ENCODE peak calls at places on chromosomes 13 and 19, in five cellular contexts. S, E, B, X and R are unnamed samples. For H3K4me1, the result is how much of the 10 kb centered on the place peaks cover.

GRCh38 chr19:13633109-13633508 is 126.8 kb upstream of the CACNA1A start:
- DNase-seq in E (no peak), X (no peak), B (peak), S (no peak), R (no peak)

GRCh38 chr13:32453981-32454380 is 26.1 kb upstream of the N4BP2L1 start:
- DNase-seq in X (no peak), S (no peak), E (no peak), B (no peak), R (no peak)

GRCh38 chr13:60645552-60646138 is 248.6 kb downstream of the TDRD3 start:
- DNase-seq in S (no peak), X (no peak), E (no peak), B (no peak), R (no peak)

GRCh38 chr13:66689037-66689619 is 541.0 kb downstream of the PCDH9 start:
- DNase-seq in B (no peak), S (no peak), X (peak), E (no peak), R (no peak)

GRCh38 chr13:21777166-21777565 is 106.3 kb downstream of the FGF9 start:
- DNase-seq in B (no peak), X (no peak), E (no peak), S (no peak), R (no peak)

GRCh38 chr19:29420482-29421185 is 105.2 kb upstream of the VSTM2B start:
- DNase-seq in X (no peak), E (no peak), S (no peak), B (no peak), R (no peak)

GRCh38 chr13:97411894-97412460 is 22.0 kb upstream of the RAP2A start:
- DNase-seq in X (no peak), S (no peak), B (no peak), E (no peak), R (no peak)

GRCh38 chr13:103698000-103698399 is 631.8 kb upstream of the SLC10A2 start:
- DNase-seq in E (no peak), S (no peak), X (no peak), B (no peak), R (no peak)

GRCh38 chr19:20661150-20661819 is at the start of gene ZNF626:
- DNase-seq in X (peak), S (peak), B (peak), E (peak), R (peak)

GRCh38 chr19:48596679-48597465 is 9.7 kb upstream of the SPACA4 start:
- DNase-seq in S (no peak), E (no peak), B (no peak), X (no peak), R (no peak)

GRCh38 chr19:13788991-13789390 is 6.3 kb upstream of the ZSWIM4 start:
- DNase-seq in X (peak), S (peak), E (no peak), B (no peak), R (no peak)

GRCh38 chr13:40102854-40103253 is 447.4 kb downstream of the COG6 start:
- DNase-seq in B (peak), E (no peak), S (no peak), X (no peak), R (no peak)

GRCh38 chr13:37617162-37617561 is 18.6 kb upstream of the POSTN start:
- DNase-seq in S (no peak), X (no peak), B (no peak), E (no peak), R (no peak)

GRCh38 chr19:58582985-58583384 is 9.8 kb upstream of the MZF1 start:
- DNase-seq in E (no peak), S (no peak), B (no peak), X (no peak), R (no peak)

GRCh38 chr19:28542394-28543243 is 670.3 kb downstream of the UQCRFS1 start:
- DNase-seq in B (no peak), S (no peak), E (no peak), X (peak), R (no peak)

GRCh38 chr19:18589380-18590272 is 1.0 kb downstream of the REX1BD start:
- DNase-seq in B (peak), S (peak), X (peak), E (peak), R (peak)

GRCh38 chr19:39351537-39352037 is 9.4 kb downstream of the SAMD4B start:
- DNase-seq in S (no peak), X (peak), E (no peak), B (no peak), R (no peak)

GRCh38 chr13:22064854-22065646 is 394.2 kb downstream of the FGF9 start:
- DNase-seq in X (no peak), S (no peak), B (no peak), E (no peak), R (no peak)

GRCh38 chr19:41871573-41872383 is 5.3 kb upstream of the CD79A start:
- DNase-seq in X (peak), B (no peak), S (peak), E (no peak), R (no peak)
- H3K4me1 ChIP-seq in X (half or more), B (under half), S (half or more), E (under half), R (under half)

DNA sequence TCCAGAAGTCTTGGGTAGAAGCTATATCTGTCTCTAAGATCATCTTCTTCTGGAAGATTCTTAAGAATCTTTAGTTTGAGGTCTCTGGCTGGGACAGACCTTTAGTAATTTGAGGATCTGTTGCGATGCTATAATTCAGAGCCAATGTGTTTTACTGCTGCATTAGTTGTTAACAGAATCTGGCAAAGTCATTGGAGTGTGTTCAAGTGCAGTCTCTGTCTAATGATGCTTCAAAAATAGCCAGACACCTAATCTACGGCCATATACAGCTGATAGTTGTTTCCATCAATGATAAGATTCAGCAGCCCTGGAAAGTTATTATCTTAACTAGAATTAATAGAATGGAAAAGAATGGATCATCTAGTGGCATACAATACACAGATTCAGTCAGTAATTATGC is 72.6 kb downstream of the CDK8 start:
- DNase-seq in B (no peak), X (no peak), E (no peak), S (no peak), R (no peak)
- H3K4me1 ChIP-seq in B (under half), X (under half), E (under half), S (under half), R (under half)

GRCh38 chr19:5952193-5953033 is 25.5 kb downstream of the RANBP3 start:
- DNase-seq in X (no peak), E (peak), S (peak), B (no peak), R (no peak)

GRCh38 chr19:5953034-5953589 is 24.8 kb downstream of the RANBP3 start:
- DNase-seq in B (no peak), S (no peak), E (no peak), X (no peak), R (no peak)

GRCh38 chr19:5955638-5955935 is 22.4 kb downstream of the RANBP3 start:
- DNase-seq in S (no peak), X (no peak), B (no peak), E (no peak), R (no peak)

GRCh38 chr19:5954293-5954692 is 23.6 kb downstream of the RANBP3 start:
- DNase-seq in X (no peak), B (no peak), S (no peak), E (no peak), R (no peak)

DNA sequence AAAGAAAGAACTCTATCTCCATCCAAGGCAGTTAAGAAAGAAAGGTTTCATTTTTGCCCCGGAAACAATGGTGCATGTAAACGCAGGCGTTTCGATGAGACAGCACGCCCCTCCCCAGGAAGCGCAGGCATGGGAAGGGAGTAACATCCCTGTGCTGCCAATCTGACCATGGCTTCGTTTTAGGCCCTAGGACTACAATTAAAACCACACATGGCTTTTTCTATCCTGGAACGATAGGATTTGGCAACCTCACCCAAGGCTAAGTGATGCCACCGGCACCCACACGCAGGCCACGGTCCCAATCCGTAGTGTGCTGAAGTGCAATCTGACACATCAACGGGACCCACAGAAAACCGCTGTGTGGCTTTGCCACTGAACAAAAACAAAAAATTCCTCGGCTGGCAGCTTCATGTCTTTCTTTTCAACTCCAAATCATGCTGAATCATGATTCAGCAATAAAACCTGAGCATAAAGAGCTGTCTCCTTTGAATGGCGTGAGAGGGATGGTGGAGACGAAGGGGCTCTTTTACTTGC is 24.2 kb downstream of the RANBP3 start:
- DNase-seq in X (no peak), B (no peak), E (no peak), S (no peak), R (no peak)
- H3K4me1 ChIP-seq in X (half or more), B (half or more), E (half or more), S (half or more), R (under half)

GRCh38 chr13:102142473-102142826 is 259.4 kb downstream of the FGF14 start:
- DNase-seq in E (no peak), X (no peak), S (no peak), B (no peak), R (no peak)

GRCh38 chr13:102141625-102142472 is 260.0 kb downstream of the FGF14 start:
- DNase-seq in B (peak), E (no peak), S (no peak), X (peak), R (no peak)

GRCh38 chr13:102145750-102146149 is 256.1 kb downstream of the FGF14 start:
- DNase-seq in X (no peak), S (no peak), E (no peak), B (no peak), R (no peak)

GRCh38 chr13:102152790-102153189 is 249.1 kb downstream of the FGF14 start:
- DNase-seq in X (no peak), S (no peak), E (no peak), B (no peak), R (no peak)

GRCh38 chr13:102147353-102147752 is 254.5 kb downstream of the FGF14 start:
- DNase-seq in X (no peak), S (no peak), B (no peak), E (no peak), R (no peak)
- H3K4me1 ChIP-seq in X (under half), S (under half), B (under half), E (under half), R (under half)

DNA sequence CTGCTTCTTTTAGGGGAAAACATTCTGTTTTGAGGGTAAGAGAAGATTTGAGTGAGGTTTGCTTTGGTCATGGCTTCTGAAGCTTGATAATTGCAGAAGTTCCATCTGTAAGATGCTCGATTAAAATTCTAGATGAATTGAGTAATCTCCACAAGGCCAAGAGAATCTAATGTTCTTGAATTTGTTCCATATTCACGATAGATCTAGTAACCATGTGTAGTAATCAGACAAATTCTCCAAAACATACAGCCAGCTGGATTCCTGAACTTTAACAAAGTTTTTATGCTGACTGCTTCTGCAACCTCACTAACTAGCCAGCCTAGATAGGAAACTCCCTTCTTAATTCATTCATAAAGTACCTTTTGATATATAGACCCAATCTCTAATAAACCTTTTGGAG is 92.7 kb downstream of the COL4A2 start:
- DNase-seq in E (no peak), X (no peak), B (no peak), S (no peak), R (no peak)
- H3K4me1 ChIP-seq in E (under half), X (under half), B (under half), S (under half), R (under half)

DNA sequence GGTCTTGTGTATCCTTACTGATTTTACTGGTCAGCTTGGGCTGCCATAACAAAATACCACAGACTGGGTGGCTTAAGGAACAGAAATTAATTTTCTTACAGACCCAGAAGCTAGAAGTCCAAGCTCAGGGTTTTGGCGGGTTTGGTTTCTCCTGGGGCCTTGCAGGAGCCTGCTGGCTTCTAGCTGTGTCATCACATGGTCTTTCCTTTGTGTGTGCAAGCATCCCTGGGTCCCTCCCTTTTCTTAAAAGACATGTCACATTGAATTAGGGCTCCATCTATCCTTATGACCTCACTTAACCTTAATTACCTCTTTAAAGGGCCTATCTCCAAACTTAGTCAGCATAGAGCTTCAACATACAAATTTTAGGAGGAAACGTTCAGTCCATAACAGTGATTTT is 23.4 kb downstream of the UBAC2 start:
- DNase-seq in S (no peak), E (no peak), B (no peak), X (peak), R (no peak)
- H3K4me1 ChIP-seq in S (half or more), E (under half), B (under half), X (half or more), R (under half)